ENCODE peak calls at places on chromosomes 13 and 19, in seven cellular contexts. R, V, G, C, S, P and A are unnamed samples.

GRCh38 chr19:23699521-23699860 is 12.5 kb upstream of the ZNF675 start:
- DNase-seq in R (no peak), V (peak), G (no peak), C (no peak), S (peak), P (peak), A (peak)

GRCh38 chr19:9953802-9954542 is 17.7 kb upstream of the OLFM2 start:
- DNase-seq in R (no peak), V (no peak), G (no peak), C (no peak), S (no peak), P (no peak), A (no peak)

GRCh38 chr13:61410266-61410665 is 5.4 kb downstream of the PCDH20 start:
- DNase-seq in R (no peak), V (no peak), G (no peak), C (no peak), S (no peak), P (no peak), A (peak)

GRCh38 chr19:41563847-41564514 is 12.0 kb upstream of the CEACAM21 start:
- DNase-seq in R (no peak), V (peak), G (no peak), C (no peak), S (peak), P (no peak), A (peak)

GRCh38 chr13:81659984-81660383 is 1319.1 kb upstream of the SPRY2 start:
- DNase-seq in R (no peak), V (no peak), G (no peak), C (no peak), S (no peak), P (no peak), A (no peak)

GRCh38 chr13:49400755-49401659 is 42.9 kb downstream of the CAB39L start:
- DNase-seq in R (no peak), V (no peak), G (peak), C (peak), S (no peak), P (no peak), A (no peak)

GRCh38 chr19:21484631-21485030 is 20.8 kb upstream of the ZNF429 start:
- DNase-seq in R (no peak), V (no peak), G (no peak), C (no peak), S (no peak), P (no peak), A (no peak)

GRCh38 chr13:66780814-66781213 is 449.3 kb downstream of the PCDH9 start:
- DNase-seq in R (no peak), V (no peak), G (no peak), C (no peak), S (peak), P (no peak), A (peak)

GRCh38 chr19:33684550-33685303 is 63.0 kb downstream of the CHST8 start:
- DNase-seq in R (no peak), V (no peak), G (no peak), C (no peak), S (no peak), P (no peak), A (no peak)

GRCh38 chr13:38394777-38395504 is 45.3 kb downstream of the UFM1 start:
- DNase-seq in R (no peak), V (no peak), G (no peak), C (peak), S (no peak), P (no peak), A (no peak)

GRCh38 chr13:48018637-48019036 is 17.6 kb upstream of the SUCLA2 start:
- DNase-seq in R (no peak), V (no peak), G (no peak), C (no peak), S (no peak), P (no peak), A (no peak)

GRCh38 chr13:41199526-41199925 is 5.2 kb upstream of the KBTBD7 start:
- DNase-seq in R (no peak), V (no peak), G (no peak), C (no peak), S (no peak), P (no peak), A (no peak)

GRCh38 chr13:105773241-105773640 is 762.2 kb downstream of the EFNB2 start:
- DNase-seq in R (no peak), V (no peak), G (no peak), C (peak), S (no peak), P (no peak), A (no peak)

GRCh38 chr13:110185696-110186095 is 121.3 kb downstream of the COL4A1 start:
- DNase-seq in R (no peak), V (no peak), G (no peak), C (no peak), S (no peak), P (no peak), A (no peak)

GRCh38 chr13:98977568-98978270 is at the start of gene DOCK9:
- DNase-seq in R (no peak), V (peak), G (peak), C (peak), S (peak), P (no peak), A (peak)

GRCh38 chr19:16141043-16141442 is 2.4 kb upstream of the HSH2D start:
- DNase-seq in R (no peak), V (no peak), G (peak), C (no peak), S (no peak), P (no peak), A (no peak)

GRCh38 chr13:109451726-109452125 is 334.7 kb downstream of the IRS2 start:
- DNase-seq in R (no peak), V (no peak), G (no peak), C (no peak), S (no peak), P (no peak), A (no peak)

GRCh38 chr19:43774103-43774939 is 6.5 kb downstream of the KCNN4 start:
- DNase-seq in R (no peak), V (peak), G (peak), C (no peak), S (no peak), P (peak), A (no peak)

GRCh38 chr19:46620716-46621115 is 4.2 kb downstream of the PTGIR start:
- DNase-seq in R (no peak), V (no peak), G (no peak), C (no peak), S (no peak), P (no peak), A (no peak)

GRCh38 chr19:46404039-46404883 is 9.1 kb downstream of the CCDC8 start:
- DNase-seq in R (no peak), V (peak), G (peak), C (peak), S (no peak), P (no peak), A (no peak)

GRCh38 chr13:94252209-94252608 is 227.3 kb downstream of the DCT start:
- DNase-seq in R (no peak), V (no peak), G (no peak), C (no peak), S (no peak), P (no peak), A (no peak)

GRCh38 chr19:1651548-1652394 is 644 bp downstream of the TCF3 start:
- DNase-seq in R (peak), V (no peak), G (peak), C (peak), S (peak), P (no peak), A (peak)

GRCh38 chr13:109271991-109272454 is 514.4 kb downstream of the IRS2 start:
- DNase-seq in R (no peak), V (no peak), G (no peak), C (peak), S (no peak), P (no peak), A (peak)

GRCh38 chr13:97600438-97601080 is 166.6 kb downstream of the RAP2A start:
- DNase-seq in R (no peak), V (no peak), G (no peak), C (no peak), S (peak), P (no peak), A (peak)

GRCh38 chr13:79445968-79446645 is 34.8 kb upstream of the NDFIP2 start:
- DNase-seq in R (no peak), V (peak), G (no peak), C (no peak), S (no peak), P (no peak), A (no peak)

GRCh38 chr13:70107498-70108271 is at the start of gene ATXN8OS:
- DNase-seq in R (no peak), V (peak), G (no peak), C (no peak), S (no peak), P (no peak), A (no peak)

GRCh38 chr13:72104656-72105180 is 237.7 kb upstream of the DACH1 start:
- DNase-seq in R (no peak), V (no peak), G (no peak), C (no peak), S (peak), P (no peak), A (peak)

GRCh38 chr19:42197375-42197817 is 20.1 kb downstream of the DEDD2 start:
- DNase-seq in R (no peak), V (peak), G (no peak), C (no peak), S (no peak), P (no peak), A (peak)

GRCh38 chr19:58569943-58570670 is 3.0 kb downstream of the MZF1 start:
- DNase-seq in R (no peak), V (peak), G (peak), C (no peak), S (no peak), P (peak), A (no peak)